ENCODE peak calls at places on chromosome 5, in six cellular contexts. M is hepatocyte, T is HCT116, P is keratinocyte, Y is astrocyte, S is neural progenitor cell. K is an unnamed sample.

GRCh38 chr5:79621056-79621455 is 8.8 kb downstream of the TENT2 start:
- DNase-seq in M (peak), T (no peak), P (peak), Y (peak), S (no peak), K (peak)

GRCh38 chr5:135559342-135559741 is 19.4 kb downstream of the CXCL14 start:
- DNase-seq in M (no peak), T (peak), P (no peak), Y (no peak), S (no peak), K (no peak)

GRCh38 chr5:35029333-35029732 is 18.4 kb downstream of the AGXT2 start:
- DNase-seq in M (no peak), T (no peak), P (no peak), Y (peak), S (no peak), K (peak)

GRCh38 chr5:94761786-94762185 is 143.3 kb downstream of the SLF1 start:
- DNase-seq in M (no peak), T (no peak), P (no peak), Y (no peak), S (no peak), K (no peak)

GRCh38 chr5:105146867-105147266 is 1584.3 kb upstream of the NUDT12 start:
- DNase-seq in M (no peak), T (no peak), P (no peak), Y (no peak), S (no peak), K (peak)

GRCh38 chr5:168858371-168858770 is 279.2 kb upstream of the PANK3 start:
- DNase-seq in M (no peak), T (no peak), P (no peak), Y (no peak), S (no peak), K (no peak)

GRCh38 chr5:156427315-156427714 is 100.4 kb downstream of the SGCD start:
- DNase-seq in M (no peak), T (no peak), P (no peak), Y (no peak), S (no peak), K (no peak)

GRCh38 chr5:137506296-137506695 is 7.2 kb upstream of the SPOCK1 start:
- DNase-seq in M (no peak), T (no peak), P (no peak), Y (no peak), S (peak), K (no peak)

GRCh38 chr5:170782438-170782837 is 1.1 kb upstream of the GABRP start:
- DNase-seq in M (no peak), T (no peak), P (no peak), Y (no peak), S (no peak), K (no peak)

GRCh38 chr5:106601605-106602004 is 1069.1 kb downstream of the EFNA5 start:
- DNase-seq in M (peak), T (no peak), P (no peak), Y (no peak), S (no peak), K (no peak)

GRCh38 chr5:2883771-2884170 is 132.3 kb upstream of the IRX2 start:
- DNase-seq in M (no peak), T (no peak), P (no peak), Y (no peak), S (no peak), K (no peak)

GRCh38 chr5:172146748-172147092 is 41.3 kb downstream of the STK10 start:
- DNase-seq in M (no peak), T (no peak), P (no peak), Y (no peak), S (no peak), K (no peak)

GRCh38 chr5:115961413-115962238 is 649 bp upstream of the LVRN start:
- DNase-seq in M (no peak), T (no peak), P (no peak), Y (no peak), S (peak), K (no peak)

GRCh38 chr5:125480901-125481300 is 734.5 kb upstream of the ZNF608 start:
- DNase-seq in M (no peak), T (no peak), P (no peak), Y (no peak), S (no peak), K (no peak)

GRCh38 chr5:179820483-179821297 is at the start of gene SQSTM1:
- DNase-seq in M (peak), T (no peak), P (no peak), Y (peak), S (peak), K (peak)

GRCh38 chr5:1324719-1325190 is 20.1 kb downstream of the CLPTM1L start:
- DNase-seq in M (no peak), T (no peak), P (no peak), Y (no peak), S (no peak), K (no peak)

GRCh38 chr5:15013654-15014463 is 142.3 kb upstream of the ANKH start:
- DNase-seq in M (peak), T (peak), P (no peak), Y (peak), S (peak), K (peak)

GRCh38 chr5:27810458-27810857 is 772.1 kb upstream of the CDH9 start:
- DNase-seq in M (no peak), T (no peak), P (no peak), Y (no peak), S (no peak), K (no peak)

GRCh38 chr5:113178073-113178779 is 201.6 kb downstream of the DCP2 start:
- DNase-seq in M (no peak), T (no peak), P (no peak), Y (no peak), S (no peak), K (no peak)
- H2AFZ ChIP-seq in M (no peak), T (no peak), P (no peak), Y (no peak), S (no peak), K (no peak)

GRCh38 chr5:173745123-173745522 is 128.7 kb upstream of the BOD1 start:
- DNase-seq in M (no peak), T (no peak), P (no peak), Y (no peak), S (no peak), K (no peak)

GRCh38 chr5:173746050-173746449 is 129.6 kb upstream of the BOD1 start:
- DNase-seq in M (no peak), T (no peak), P (no peak), Y (peak), S (no peak), K (no peak)

GRCh38 chr5:173745561-173745960 is 129.1 kb upstream of the BOD1 start:
- DNase-seq in M (no peak), T (no peak), P (no peak), Y (no peak), S (no peak), K (no peak)

GRCh38 chr5:173750538-173751265 is 134.3 kb upstream of the BOD1 start:
- DNase-seq in M (no peak), T (no peak), P (no peak), Y (no peak), S (no peak), K (no peak)

GRCh38 chr5:173747876-173748275 is 131.4 kb upstream of the BOD1 start:
- DNase-seq in M (no peak), T (no peak), P (no peak), Y (no peak), S (no peak), K (no peak)
- H3K27ac ChIP-seq in M (no peak), T (no peak), P (no peak), Y (no peak), S (no peak), K (no peak)

DNA sequence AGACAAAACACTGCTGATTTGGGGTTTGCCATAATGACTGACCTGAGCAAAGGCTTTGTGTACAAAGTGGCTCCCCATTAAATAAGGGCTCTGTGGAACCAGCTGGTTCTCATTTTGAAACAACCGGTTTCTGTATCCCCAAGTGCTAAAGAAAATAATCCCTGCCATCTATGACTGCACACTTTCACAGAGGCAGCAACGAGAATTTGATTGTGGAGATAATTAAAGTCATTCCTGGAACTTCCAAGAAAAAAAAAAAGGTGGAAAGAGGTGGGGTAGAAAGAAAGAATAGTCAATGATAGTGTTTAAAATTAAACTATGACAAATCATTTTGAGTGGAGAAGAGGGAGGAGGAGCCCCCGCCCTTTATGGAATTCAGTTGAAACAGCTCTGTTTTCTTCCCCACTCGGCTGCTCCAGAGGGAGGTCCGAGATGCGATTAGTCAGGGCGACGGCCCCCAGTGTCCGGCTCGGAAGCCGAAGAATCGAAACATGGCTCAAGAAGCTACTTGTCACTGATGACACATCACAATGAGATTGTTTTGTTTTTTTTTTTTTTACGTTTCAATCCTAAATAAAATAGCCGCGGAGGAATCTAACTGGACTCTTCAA is 38.4 kb downstream of the EBF1 start:
- DNase-seq in M (no peak), T (no peak), P (no peak), Y (peak), S (peak), K (peak)
- TF ChIP-seq EZH2 in M (no peak), T (no peak), P (no peak), Y (no peak), S (no peak), K (no peak)

DNA sequence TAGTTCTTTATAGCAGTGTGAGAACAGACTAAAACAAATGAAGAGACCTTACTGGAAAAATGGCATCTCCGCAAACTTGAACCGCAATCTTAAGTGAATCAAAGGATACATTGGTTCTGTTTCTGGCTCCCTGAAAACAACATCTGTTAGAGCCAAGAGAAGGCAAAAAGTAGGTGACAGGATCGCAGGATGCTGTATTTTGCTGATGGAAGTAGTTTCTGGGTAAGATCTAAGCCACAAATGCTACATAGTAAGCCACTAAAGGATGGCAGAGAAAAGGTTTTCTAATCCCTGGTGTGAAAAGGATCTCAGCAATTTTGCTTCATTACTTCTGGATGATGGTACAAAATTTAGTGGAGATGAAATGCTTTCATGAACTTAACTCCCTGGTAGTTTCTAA is 63.3 kb upstream of the HTR4 start:
- DNase-seq in M (no peak), T (no peak), P (no peak), Y (no peak), S (no peak), K (no peak)
- H2AFZ ChIP-seq in M (no peak), T (no peak), P (no peak), Y (no peak), S (no peak), K (no peak)

GRCh38 chr5:16487448-16487847 is 21.8 kb upstream of the ZNF622 start:
- DNase-seq in M (no peak), T (no peak), P (no peak), Y (no peak), S (no peak), K (no peak)

GRCh38 chr5:16489322-16489791 is 23.8 kb upstream of the ZNF622 start:
- DNase-seq in M (peak), T (peak), P (no peak), Y (peak), S (peak), K (peak)

GRCh38 chr5:16492398-16493175 is 27.0 kb upstream of the ZNF622 start:
- DNase-seq in M (no peak), T (no peak), P (no peak), Y (peak), S (peak), K (peak)

GRCh38 chr5:16493261-16493660 is 27.7 kb upstream of the ZNF622 start:
- DNase-seq in M (no peak), T (no peak), P (peak), Y (no peak), S (no peak), K (no peak)

GRCh38 chr5:16490911-16491310 is 25.3 kb upstream of the ZNF622 start:
- DNase-seq in M (no peak), T (no peak), P (no peak), Y (no peak), S (no peak), K (no peak)
- H3K27ac ChIP-seq in M (no peak), T (no peak), P (no peak), Y (no peak), S (no peak), K (no peak)

DNA sequence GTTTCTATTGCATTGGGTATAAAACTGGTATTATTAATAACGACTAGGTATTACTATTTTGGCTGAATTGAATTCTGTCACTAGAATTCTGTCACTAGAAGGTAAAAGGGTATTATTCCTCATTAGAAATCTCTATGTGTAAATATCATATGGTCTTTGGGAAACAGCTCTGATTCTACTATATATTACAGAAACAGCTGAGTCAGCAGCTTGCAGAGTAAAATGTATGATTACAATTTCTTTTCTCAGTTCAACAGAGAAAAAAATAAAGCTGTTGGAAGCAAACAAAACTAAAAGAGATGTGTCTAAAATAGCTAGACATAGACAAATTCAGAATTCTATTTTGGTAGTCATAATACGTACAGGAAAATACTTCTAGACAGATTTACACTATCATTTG is 48.5 kb downstream of the HAPLN1 start:
- DNase-seq in M (no peak), T (no peak), P (no peak), Y (no peak), S (no peak), K (no peak)
- TF ChIP-seq EZH2 in M (no peak), T (no peak), P (no peak), Y (no peak), S (no peak), K (no peak)